ENCODE peak calls at places on chromosome 1, in ten cellular contexts. One of them, this sample, is unnamed.

GRCh38 chr1:186708578-186709203 is 28.5 kb upstream of the PTGS2 start:
- DNase-seq in stomach: no peak
- DNase-seq in cardiac muscle cell: peak
- DNase-seq in AG04449: no peak
- DNase-seq in GM23338: no peak
- DNase-seq in upper lobe of right lung: no peak
- DNase-seq in ovary: no peak
- DNase-seq in MM.1S: no peak
- DNase-seq in lung: no peak
- DNase-seq in NB4: no peak
- DNase-seq in this sample: no peak

GRCh38 chr1:234745844-234746797 is 136.1 kb upstream of the IRF2BP2 start:
- DNase-seq in ovary: no peak
- DNase-seq in cardiac muscle cell: peak
- DNase-seq in stomach: no peak
- DNase-seq in AG04449: no peak
- DNase-seq in GM23338: no peak
- DNase-seq in NB4: peak
- DNase-seq in MM.1S: no peak
- DNase-seq in lung: no peak
- DNase-seq in upper lobe of right lung: no peak
- DNase-seq in this sample: no peak

GRCh38 chr1:44262414-44262813 is 49.1 kb downstream of the DMAP1 start:
- DNase-seq in ovary: no peak
- DNase-seq in cardiac muscle cell: no peak
- DNase-seq in GM23338: no peak
- DNase-seq in MM.1S: no peak
- DNase-seq in AG04449: no peak
- DNase-seq in upper lobe of right lung: no peak
- DNase-seq in NB4: no peak
- DNase-seq in lung: no peak
- DNase-seq in stomach: no peak
- DNase-seq in this sample: no peak

GRCh38 chr1:227987181-227987580 is 19.6 kb upstream of the WNT3A start:
- DNase-seq in cardiac muscle cell: no peak
- DNase-seq in GM23338: no peak
- DNase-seq in ovary: no peak
- DNase-seq in AG04449: no peak
- DNase-seq in stomach: no peak
- DNase-seq in NB4: no peak
- DNase-seq in MM.1S: no peak
- DNase-seq in lung: no peak
- DNase-seq in upper lobe of right lung: no peak
- DNase-seq in this sample: no peak

GRCh38 chr1:239308701-239309333 is 77.6 kb upstream of the CHRM3 start:
- DNase-seq in ovary: peak
- DNase-seq in stomach: peak
- DNase-seq in cardiac muscle cell: peak
- DNase-seq in GM23338: peak
- DNase-seq in lung: peak
- DNase-seq in NB4: peak
- DNase-seq in upper lobe of right lung: peak
- DNase-seq in AG04449: no peak
- DNase-seq in MM.1S: peak
- DNase-seq in this sample: no peak

GRCh38 chr1:227744668-227745067 is 9.4 kb downstream of the SNAP47 start:
- DNase-seq in lung: no peak
- DNase-seq in MM.1S: no peak
- DNase-seq in upper lobe of right lung: no peak
- DNase-seq in cardiac muscle cell: no peak
- DNase-seq in AG04449: no peak
- DNase-seq in ovary: no peak
- DNase-seq in stomach: no peak
- DNase-seq in NB4: no peak
- DNase-seq in GM23338: no peak
- DNase-seq in this sample: no peak

GRCh38 chr1:59178803-59179202 is 118.1 kb upstream of the FGGY start:
- DNase-seq in ovary: no peak
- DNase-seq in MM.1S: no peak
- DNase-seq in NB4: no peak
- DNase-seq in cardiac muscle cell: no peak
- DNase-seq in stomach: no peak
- DNase-seq in GM23338: no peak
- DNase-seq in AG04449: no peak
- DNase-seq in upper lobe of right lung: no peak
- DNase-seq in lung: no peak
- DNase-seq in this sample: no peak

GRCh38 chr1:231272880-231273279 is 31.9 kb downstream of the GNPAT start:
- DNase-seq in upper lobe of right lung: peak
- DNase-seq in stomach: no peak
- DNase-seq in ovary: no peak
- DNase-seq in AG04449: no peak
- DNase-seq in GM23338: no peak
- DNase-seq in MM.1S: no peak
- DNase-seq in lung: peak
- DNase-seq in cardiac muscle cell: peak
- DNase-seq in NB4: no peak
- DNase-seq in this sample: no peak

DNA sequence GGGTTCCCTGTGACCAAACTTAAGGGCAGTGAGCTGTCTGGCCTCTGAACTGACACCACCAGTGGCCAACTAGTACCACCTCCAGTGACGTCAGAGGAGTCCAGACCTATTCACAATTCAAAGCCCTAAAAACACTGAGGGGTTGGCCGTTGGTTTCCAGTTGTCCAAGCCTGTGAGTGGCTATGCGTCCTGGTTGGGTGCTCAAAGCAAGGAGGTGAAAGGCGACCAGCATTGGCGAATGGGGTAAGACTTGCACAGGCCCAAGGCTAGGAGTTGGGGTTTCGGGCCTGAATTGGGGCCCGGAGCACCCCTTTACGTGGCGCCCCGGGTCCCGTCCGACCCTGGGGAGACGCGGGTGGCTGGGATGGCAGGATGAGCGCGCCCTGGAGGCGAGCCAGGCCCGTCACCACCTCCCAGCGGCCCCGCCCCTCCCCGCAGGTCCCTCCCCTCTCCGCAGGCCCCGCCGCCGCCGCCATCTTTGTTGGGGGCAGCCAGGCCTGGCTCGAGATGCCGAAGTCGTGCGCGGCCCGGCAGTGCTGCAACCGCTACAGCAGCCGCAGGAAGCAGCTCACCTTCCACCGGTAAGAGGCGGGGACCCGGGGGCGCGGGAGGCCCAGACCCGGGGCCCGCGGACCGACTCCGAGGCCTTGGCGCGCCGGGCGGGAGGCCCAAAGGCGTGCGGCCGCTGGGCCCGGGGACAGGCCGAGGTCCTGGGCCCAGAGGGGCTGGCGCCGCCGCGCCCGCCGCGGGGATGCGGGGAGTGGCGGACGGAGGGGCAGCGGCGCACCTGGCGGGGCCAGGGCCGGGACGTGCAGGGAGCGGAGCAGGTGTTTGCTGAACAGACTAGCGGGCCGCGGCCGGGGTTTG is at the start of gene THAP3:
- DNase-seq in stomach: peak
- DNase-seq in AG04449: no peak
- DNase-seq in ovary: peak
- DNase-seq in upper lobe of right lung: peak
- DNase-seq in MM.1S: peak
- DNase-seq in NB4: peak
- DNase-seq in lung: peak
- DNase-seq in GM23338: peak
- DNase-seq in cardiac muscle cell: peak
- DNase-seq in this sample: peak
- TF ChIP-seq CTCF in stomach: no peak
- TF ChIP-seq CTCF in AG04449: no peak
- TF ChIP-seq CTCF in ovary: no peak
- TF ChIP-seq CTCF in upper lobe of right lung: peak
- TF ChIP-seq CTCF in MM.1S: peak
- TF ChIP-seq CTCF in NB4: no peak
- TF ChIP-seq CTCF in lung: no peak
- TF ChIP-seq CTCF in GM23338: peak
- TF ChIP-seq CTCF in cardiac muscle cell: no peak
- TF ChIP-seq CTCF in this sample: no peak

GRCh38 chr1:201938440-201939005 is 7.8 kb downstream of the LMOD1 start:
- DNase-seq in MM.1S: no peak
- DNase-seq in lung: no peak
- DNase-seq in NB4: no peak
- DNase-seq in upper lobe of right lung: no peak
- DNase-seq in ovary: no peak
- DNase-seq in cardiac muscle cell: no peak
- DNase-seq in GM23338: no peak
- DNase-seq in stomach: no peak
- DNase-seq in AG04449: no peak
- DNase-seq in this sample: no peak

GRCh38 chr1:201939271-201939973 is 6.9 kb downstream of the LMOD1 start:
- DNase-seq in MM.1S: no peak
- DNase-seq in NB4: no peak
- DNase-seq in ovary: no peak
- DNase-seq in upper lobe of right lung: no peak
- DNase-seq in AG04449: no peak
- DNase-seq in stomach: no peak
- DNase-seq in cardiac muscle cell: no peak
- DNase-seq in GM23338: no peak
- DNase-seq in lung: no peak
- DNase-seq in this sample: no peak

GRCh38 chr1:201933840-201934430 is 12.4 kb downstream of the LMOD1 start:
- DNase-seq in NB4: no peak
- DNase-seq in upper lobe of right lung: no peak
- DNase-seq in ovary: no peak
- DNase-seq in AG04449: no peak
- DNase-seq in stomach: no peak
- DNase-seq in cardiac muscle cell: peak
- DNase-seq in lung: no peak
- DNase-seq in GM23338: no peak
- DNase-seq in MM.1S: no peak
- DNase-seq in this sample: no peak

GRCh38 chr1:201941420-201942128 is 4.8 kb downstream of the LMOD1 start:
- DNase-seq in NB4: no peak
- DNase-seq in GM23338: peak
- DNase-seq in ovary: peak
- DNase-seq in upper lobe of right lung: no peak
- DNase-seq in cardiac muscle cell: no peak
- DNase-seq in stomach: no peak
- DNase-seq in lung: no peak
- DNase-seq in MM.1S: no peak
- DNase-seq in AG04449: no peak
- DNase-seq in this sample: no peak

GRCh38 chr1:201937624-201938212 is 8.6 kb downstream of the LMOD1 start:
- DNase-seq in ovary: no peak
- DNase-seq in AG04449: no peak
- DNase-seq in MM.1S: no peak
- DNase-seq in stomach: no peak
- DNase-seq in GM23338: no peak
- DNase-seq in cardiac muscle cell: peak
- DNase-seq in NB4: no peak
- DNase-seq in lung: no peak
- DNase-seq in upper lobe of right lung: no peak
- DNase-seq in this sample: no peak
- H3K4me3 ChIP-seq in ovary: peak
- H3K4me3 ChIP-seq in AG04449: no peak
- H3K4me3 ChIP-seq in MM.1S: no peak
- H3K4me3 ChIP-seq in stomach: no peak
- H3K4me3 ChIP-seq in GM23338: no peak
- H3K4me3 ChIP-seq in cardiac muscle cell: no peak
- H3K4me3 ChIP-seq in NB4: no peak
- H3K4me3 ChIP-seq in lung: no peak
- H3K4me3 ChIP-seq in upper lobe of right lung: no peak
- H3K4me3 ChIP-seq in this sample: peak

GRCh38 chr1:29052100-29052499 is 71.6 kb downstream of the TMEM200B start:
- DNase-seq in MM.1S: no peak
- DNase-seq in upper lobe of right lung: no peak
- DNase-seq in cardiac muscle cell: no peak
- DNase-seq in lung: no peak
- DNase-seq in stomach: no peak
- DNase-seq in NB4: no peak
- DNase-seq in AG04449: no peak
- DNase-seq in GM23338: no peak
- DNase-seq in ovary: no peak
- DNase-seq in this sample: no peak
- TF ChIP-seq CTCF in MM.1S: no peak
- TF ChIP-seq CTCF in upper lobe of right lung: no peak
- TF ChIP-seq CTCF in cardiac muscle cell: no peak
- TF ChIP-seq CTCF in lung: no peak
- TF ChIP-seq CTCF in stomach: no peak
- TF ChIP-seq CTCF in NB4: no peak
- TF ChIP-seq CTCF in AG04449: no peak
- TF ChIP-seq CTCF in GM23338: no peak
- TF ChIP-seq CTCF in ovary: no peak
- TF ChIP-seq CTCF in this sample: no peak

GRCh38 chr1:45958317-45958716 is 154.9 kb downstream of the MAST2 start:
- DNase-seq in NB4: no peak
- DNase-seq in upper lobe of right lung: no peak
- DNase-seq in lung: no peak
- DNase-seq in ovary: no peak
- DNase-seq in cardiac muscle cell: no peak
- DNase-seq in stomach: no peak
- DNase-seq in MM.1S: no peak
- DNase-seq in AG04449: no peak
- DNase-seq in GM23338: no peak
- DNase-seq in this sample: no peak

GRCh38 chr1:45954401-45954847 is 151.0 kb downstream of the MAST2 start:
- DNase-seq in cardiac muscle cell: peak
- DNase-seq in MM.1S: no peak
- DNase-seq in stomach: no peak
- DNase-seq in AG04449: no peak
- DNase-seq in ovary: no peak
- DNase-seq in NB4: peak
- DNase-seq in GM23338: no peak
- DNase-seq in upper lobe of right lung: no peak
- DNase-seq in lung: no peak
- DNase-seq in this sample: no peak

GRCh38 chr1:45957684-45958083 is 154.3 kb downstream of the MAST2 start:
- DNase-seq in GM23338: no peak
- DNase-seq in ovary: no peak
- DNase-seq in stomach: no peak
- DNase-seq in NB4: no peak
- DNase-seq in AG04449: no peak
- DNase-seq in cardiac muscle cell: peak
- DNase-seq in upper lobe of right lung: no peak
- DNase-seq in lung: no peak
- DNase-seq in MM.1S: no peak
- DNase-seq in this sample: no peak

GRCh38 chr1:45952072-45952471 is 148.7 kb downstream of the MAST2 start:
- DNase-seq in lung: no peak
- DNase-seq in MM.1S: no peak
- DNase-seq in upper lobe of right lung: no peak
- DNase-seq in ovary: no peak
- DNase-seq in AG04449: no peak
- DNase-seq in cardiac muscle cell: no peak
- DNase-seq in stomach: no peak
- DNase-seq in GM23338: no peak
- DNase-seq in NB4: no peak
- DNase-seq in this sample: no peak

DNA sequence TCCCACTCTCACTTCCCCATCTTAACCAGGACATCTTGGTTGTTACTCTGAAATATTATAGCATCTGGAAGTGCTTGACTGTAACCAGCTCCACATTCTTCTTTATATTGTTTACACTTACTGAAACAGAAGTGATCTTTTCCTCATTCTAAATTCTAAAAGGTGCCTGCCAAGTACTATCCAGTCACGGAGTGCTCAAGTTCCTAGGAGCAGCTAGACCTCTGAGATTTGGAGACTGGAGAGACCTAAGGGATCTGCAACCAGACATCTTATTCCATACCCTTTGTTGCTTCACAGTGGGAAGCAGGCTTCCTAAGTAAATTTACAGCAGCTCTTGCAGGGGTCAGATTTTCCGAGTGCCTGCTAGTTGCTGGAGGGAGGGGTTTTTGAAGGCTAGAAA is 150.5 kb downstream of the MAST2 start:
- DNase-seq in MM.1S: no peak
- DNase-seq in NB4: no peak
- DNase-seq in GM23338: peak
- DNase-seq in AG04449: no peak
- DNase-seq in lung: no peak
- DNase-seq in stomach: no peak
- DNase-seq in upper lobe of right lung: no peak
- DNase-seq in ovary: no peak
- DNase-seq in cardiac muscle cell: peak
- DNase-seq in this sample: no peak
- H3K4me3 ChIP-seq in MM.1S: no peak
- H3K4me3 ChIP-seq in NB4: no peak
- H3K4me3 ChIP-seq in GM23338: peak
- H3K4me3 ChIP-seq in AG04449: peak
- H3K4me3 ChIP-seq in lung: no peak
- H3K4me3 ChIP-seq in stomach: no peak
- H3K4me3 ChIP-seq in upper lobe of right lung: no peak
- H3K4me3 ChIP-seq in ovary: no peak
- H3K4me3 ChIP-seq in cardiac muscle cell: no peak
- H3K4me3 ChIP-seq in this sample: no peak

This sample was measured in coronary artery.